ENCODE peak calls at places on chromosomes 16 and 17, in ten cellular contexts. K, C, V, H, A, M, D, F, O and L are unnamed samples.

GRCh38 chr17:48910370-48910769 is 2.2 kb downstream of the UBE2Z start:
- DNase-seq in K (no peak), C (peak), V (no peak), H (no peak), A (no peak), M (no peak), D (no peak), F (no peak), O (no peak), L (no peak)

GRCh38 chr17:74485012-74485743 is 18.7 kb downstream of the CD300A start:
- DNase-seq in K (peak), C (no peak), V (no peak), H (no peak), A (no peak), M (no peak), D (no peak), F (no peak), O (no peak), L (no peak)

GRCh38 chr16:80802902-80803301 is 1.5 kb downstream of the CDYL2 start:
- DNase-seq in K (no peak), C (no peak), V (peak), H (no peak), A (no peak), M (no peak), D (no peak), F (no peak), O (no peak), L (no peak)

GRCh38 chr16:85989376-85989775 is 90.4 kb downstream of the IRF8 start:
- DNase-seq in K (no peak), C (no peak), V (no peak), H (no peak), A (no peak), M (no peak), D (no peak), F (no peak), O (no peak), L (no peak)

GRCh38 chr16:80569440-80570105 is 28.8 kb downstream of the DYNLRB2 start:
- DNase-seq in K (no peak), C (no peak), V (no peak), H (no peak), A (no peak), M (no peak), D (peak), F (peak), O (no peak), L (no peak)

GRCh38 chr17:45162022-45162687 is 480 bp downstream of the HEXIM2 start:
- DNase-seq in K (no peak), C (no peak), V (peak), H (no peak), A (no peak), M (no peak), D (no peak), F (no peak), O (no peak), L (no peak)

GRCh38 chr17:22300177-22300576 is 607.9 kb downstream of the KCNJ18 start:
- DNase-seq in K (no peak), C (no peak), V (no peak), H (no peak), A (no peak), M (no peak), D (no peak), F (no peak), O (no peak), L (no peak)

GRCh38 chr17:49508891-49509587 is 13.9 kb downstream of the NGFR start:
- DNase-seq in K (no peak), C (no peak), V (no peak), H (no peak), A (no peak), M (no peak), D (no peak), F (no peak), O (no peak), L (no peak)

GRCh38 chr17:73554498-73554897 is 89.7 kb downstream of the SDK2 start:
- DNase-seq in K (no peak), C (no peak), V (no peak), H (no peak), A (no peak), M (no peak), D (no peak), F (no peak), O (no peak), L (no peak)

GRCh38 chr17:59427425-59427921 is 96.0 kb downstream of the YPEL2 start:
- DNase-seq in K (no peak), C (no peak), V (no peak), H (no peak), A (no peak), M (no peak), D (peak), F (no peak), O (no peak), L (peak)

GRCh38 chr16:85777583-85778310 is 21.6 kb downstream of the EMC8 start:
- DNase-seq in K (no peak), C (no peak), V (no peak), H (no peak), A (no peak), M (no peak), D (peak), F (no peak), O (peak), L (no peak)

GRCh38 chr17:44086364-44087311 is 16.1 kb downstream of the G6PC3 start:
- DNase-seq in K (no peak), C (peak), V (no peak), H (no peak), A (peak), M (no peak), D (peak), F (no peak), O (no peak), L (peak)

GRCh38 chr17:4861052-4861451 is 27.9 kb downstream of the MINK1 start:
- DNase-seq in K (no peak), C (no peak), V (no peak), H (no peak), A (no peak), M (no peak), D (no peak), F (no peak), O (no peak), L (no peak)

GRCh38 chr17:36001862-36002603 is 680 bp upstream of the CCL15 start:
- DNase-seq in K (no peak), C (peak), V (no peak), H (no peak), A (no peak), M (no peak), D (no peak), F (no peak), O (no peak), L (no peak)

GRCh38 chr17:55889271-55889670 is 138.4 kb downstream of the PCTP start:
- DNase-seq in K (no peak), C (no peak), V (no peak), H (no peak), A (no peak), M (no peak), D (no peak), F (no peak), O (no peak), L (no peak)

GRCh38 chr17:31858647-31859486 is at the start of gene COPRS:
- DNase-seq in K (peak), C (peak), V (peak), H (peak), A (peak), M (peak), D (peak), F (peak), O (peak), L (peak)
- TF ChIP-seq POLR2A in K (peak), C (peak), V (no peak), H (no peak), A (peak), M (no peak), D (peak), F (peak), O (peak), L (peak)

DNA sequence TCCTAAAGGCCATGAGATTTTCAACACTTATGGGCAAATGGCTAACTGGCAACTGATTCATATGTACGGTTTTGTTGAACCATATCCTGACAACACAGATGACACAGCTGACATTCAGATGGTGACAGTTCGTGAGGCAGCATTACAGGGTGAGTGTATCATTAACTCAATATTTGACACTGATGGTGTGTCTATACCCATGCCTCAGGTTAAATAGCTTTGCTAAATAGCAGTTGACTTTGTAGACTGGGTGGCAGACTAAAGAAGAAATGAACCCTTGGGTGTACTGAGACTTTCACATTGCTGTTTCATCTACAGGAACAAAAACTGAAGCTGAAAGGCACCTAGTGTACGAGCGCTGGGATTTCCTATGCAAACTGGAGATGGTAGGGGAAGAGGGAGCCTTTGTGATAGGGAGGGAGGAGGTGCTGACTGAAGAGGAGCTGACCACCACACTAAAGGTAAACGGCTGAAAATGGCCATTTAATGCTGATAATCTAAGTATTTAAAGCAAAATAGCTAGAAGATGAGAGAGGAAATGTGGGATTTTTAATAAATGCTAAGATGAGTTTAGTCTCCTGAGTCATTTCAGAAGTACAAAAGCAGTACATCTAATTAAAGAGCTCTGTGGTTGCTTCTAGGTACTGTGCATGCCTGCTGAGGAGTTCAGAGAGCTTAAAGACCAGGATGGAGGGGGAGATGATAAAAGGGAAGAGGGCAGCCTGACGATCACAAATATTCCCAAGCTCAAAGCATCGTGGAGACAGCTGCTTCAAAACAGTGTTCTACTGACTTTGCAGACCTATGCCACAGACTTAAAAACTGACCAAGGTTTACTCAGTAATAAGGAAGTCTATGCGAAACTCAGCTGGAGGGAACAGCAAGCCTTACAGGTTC is 3.0 kb downstream of the SETD6 start:
- DNase-seq in K (no peak), C (no peak), V (no peak), H (no peak), A (no peak), M (no peak), D (no peak), F (no peak), O (no peak), L (no peak)
- TF ChIP-seq POLR2A in K (no peak), C (peak), V (no peak), H (no peak), A (no peak), M (no peak), D (no peak), F (no peak), O (no peak), L (no peak)

GRCh38 chr17:18258356-18259038 is at the start of gene FLII:
- DNase-seq in K (no peak), C (peak), V (peak), H (no peak), A (no peak), M (no peak), D (peak), F (peak), O (peak), L (no peak)
- TF ChIP-seq POLR2A in K (peak), C (peak), V (peak), H (no peak), A (no peak), M (peak), D (peak), F (peak), O (peak), L (peak)

DNA sequence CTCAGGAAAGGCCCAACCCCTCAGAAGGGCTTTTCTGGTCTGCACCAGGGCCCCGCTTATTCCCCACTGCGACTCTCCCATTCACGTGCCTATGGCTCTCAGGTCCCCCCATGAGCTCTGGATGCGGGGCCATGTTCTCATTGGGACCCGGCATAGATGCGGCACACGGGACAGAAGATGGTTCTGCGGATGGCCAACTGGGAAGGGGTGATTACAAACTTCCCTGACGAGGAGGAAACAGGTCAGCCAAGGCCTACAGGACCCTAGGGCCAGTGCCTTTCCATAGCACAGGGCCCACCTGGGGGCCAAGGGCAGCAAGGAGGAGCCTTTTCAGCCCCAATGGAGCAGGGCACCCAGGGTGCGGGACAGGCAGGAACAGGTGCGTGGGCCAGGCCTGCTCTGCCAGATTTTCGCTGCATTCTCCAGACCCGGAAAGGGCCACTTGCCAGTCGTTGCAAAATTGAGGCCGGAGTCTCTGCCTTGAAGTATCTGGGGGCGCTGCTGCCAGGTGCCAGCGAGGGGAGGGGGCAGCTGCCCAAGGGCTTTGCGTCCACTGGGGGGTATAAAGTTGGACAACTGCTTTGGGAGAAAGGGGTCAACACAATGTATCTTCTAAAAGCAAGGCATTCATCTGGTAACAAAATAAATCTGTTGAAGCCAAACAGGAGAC is 20.5 kb downstream of the SLC7A5 start:
- DNase-seq in K (no peak), C (no peak), V (no peak), H (no peak), A (no peak), M (no peak), D (no peak), F (no peak), O (no peak), L (no peak)
- TF ChIP-seq POLR2A in K (no peak), C (no peak), V (no peak), H (no peak), A (no peak), M (no peak), D (no peak), F (no peak), O (no peak), L (no peak)

GRCh38 chr16:47483616-47484015 is 22.5 kb downstream of the PHKB start:
- DNase-seq in K (no peak), C (no peak), V (no peak), H (no peak), A (no peak), M (no peak), D (no peak), F (no peak), O (no peak), L (no peak)
- TF ChIP-seq POLR2A in K (no peak), C (no peak), V (no peak), H (no peak), A (no peak), M (no peak), D (no peak), F (no peak), O (no peak), L (no peak)

GRCh38 chr16:2429037-2429770 is at the start of gene CCNF:
- DNase-seq in K (peak), C (peak), V (peak), H (peak), A (peak), M (peak), D (peak), F (peak), O (peak), L (peak)

GRCh38 chr16:2428051-2428786 is 1.0 kb upstream of the CCNF start:
- DNase-seq in K (no peak), C (no peak), V (peak), H (no peak), A (no peak), M (no peak), D (no peak), F (no peak), O (peak), L (peak)

GRCh38 chr16:2429771-2430663 is 770 bp downstream of the CCNF start:
- DNase-seq in K (no peak), C (peak), V (peak), H (no peak), A (no peak), M (no peak), D (peak), F (no peak), O (peak), L (no peak)

GRCh38 chr16:2427526-2427925 is 1.7 kb upstream of the CCNF start:
- DNase-seq in K (no peak), C (no peak), V (no peak), H (no peak), A (no peak), M (no peak), D (no peak), F (no peak), O (no peak), L (no peak)

DNA sequence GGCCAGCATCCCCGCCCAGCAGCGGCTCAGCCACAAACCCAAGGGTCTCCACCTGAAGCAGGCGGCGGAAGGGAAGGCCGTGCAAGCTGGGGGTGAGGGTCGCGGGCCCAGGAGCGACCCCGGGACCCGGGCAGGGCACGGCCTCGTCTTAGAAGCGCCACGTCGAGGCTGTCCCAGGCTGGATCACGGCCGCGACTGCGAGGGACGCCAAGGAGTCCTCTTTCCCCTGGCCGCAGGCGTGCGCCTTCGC is 535 bp upstream of the CCNF start:
- DNase-seq in K (no peak), C (no peak), V (no peak), H (no peak), A (no peak), M (no peak), D (no peak), F (no peak), O (no peak), L (no peak)
- TF ChIP-seq POLR2A in K (no peak), C (no peak), V (no peak), H (no peak), A (no peak), M (no peak), D (no peak), F (no peak), O (no peak), L (no peak)

GRCh38 chr16:89266521-89267134 is 49.1 kb downstream of the ZNF778 start:
- DNase-seq in K (no peak), C (no peak), V (peak), H (no peak), A (no peak), M (no peak), D (no peak), F (no peak), O (no peak), L (no peak)
- TF ChIP-seq POLR2A in K (no peak), C (peak), V (no peak), H (no peak), A (no peak), M (no peak), D (no peak), F (no peak), O (no peak), L (no peak)

DNA sequence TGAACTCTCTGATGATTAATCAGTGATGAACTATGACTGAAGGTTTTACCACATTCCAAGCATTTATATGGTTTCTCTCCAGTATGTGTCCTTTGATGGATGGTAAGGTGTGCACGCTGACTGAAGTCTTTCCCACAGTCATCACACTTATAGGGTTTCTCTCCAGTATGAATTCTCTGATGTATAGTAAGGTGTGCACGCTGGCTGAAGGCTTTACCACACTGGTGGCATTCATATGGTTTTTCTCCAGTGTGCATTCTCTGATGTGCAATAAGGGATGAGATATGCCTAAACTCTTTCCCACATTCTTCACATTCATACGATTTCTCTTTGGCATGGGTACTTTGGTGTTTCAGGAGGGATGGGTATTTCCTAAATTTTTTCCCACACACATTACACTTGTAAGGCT is 16.4 kb downstream of the ZNF287 start:
- DNase-seq in K (no peak), C (no peak), V (no peak), H (no peak), A (no peak), M (no peak), D (no peak), F (no peak), O (no peak), L (no peak)
- TF ChIP-seq POLR2A in K (no peak), C (no peak), V (no peak), H (no peak), A (no peak), M (no peak), D (no peak), F (no peak), O (no peak), L (no peak)